ENCODE peak calls at places on chromosomes 3 and 15, in four cellular contexts. J is RWPE2; H is aorta; I is CD8-positive, alpha-beta T cell. V is an unnamed sample.

GRCh38 chr3:66372681-66373350 is 128.0 kb downstream of the LRIG1 start:
- ATAC-seq in J (peak; percentile 52), I (peak; percentile 83), H (no peak), V (no peak)

GRCh38 chr3:100270218-100270588 is 9.4 kb downstream of the TBC1D23 start:
- ATAC-seq in H (no peak), J (peak; percentile 56), I (no peak), V (no peak)

GRCh38 chr3:46959169-46959515 is 17.4 kb downstream of the CCDC12 start:
- ATAC-seq in I (peak; percentile 82), J (no peak), H (no peak), V (no peak)

GRCh38 chr3:105385868-105386508 is 19.3 kb downstream of the ALCAM start:
- ATAC-seq in I (no peak), J (no peak), H (no peak), V (no peak)

GRCh38 chr15:90099868-90100854 is 2.1 kb downstream of the IDH2 start:
- ATAC-seq in I (no peak), J (peak; percentile 33), H (no peak), V (peak; percentile 13)

GRCh38 chr3:37491343-37491742 is 317.0 kb upstream of the LRRFIP2 start:
- ATAC-seq in J (no peak), I (no peak), H (no peak), V (no peak)

GRCh38 chr15:58260911-58261267 is 122.7 kb downstream of the AQP9 start:
- ATAC-seq in I (no peak), H (no peak), J (peak; percentile 75), V (no peak)

GRCh38 chr3:30112904-30113484 is 493.4 kb upstream of the TGFBR2 start:
- ATAC-seq in I (no peak), J (no peak), H (no peak), V (peak; percentile 28)

GRCh38 chr3:8617921-8618320 is 26.7 kb downstream of the SSUH2 start:
- ATAC-seq in H (no peak), I (no peak), J (no peak), V (no peak)

GRCh38 chr3:177294221-177294620 is 96.9 kb upstream of the TBL1XR1 start:
- ATAC-seq in I (no peak), H (peak; percentile 92), J (peak; percentile 94), V (peak; percentile 79)

GRCh38 chr15:74954515-74954914 is 2.1 kb downstream of the RPP25 start:
- ATAC-seq in I (no peak), J (no peak), H (no peak), V (no peak)

GRCh38 chr3:42032693-42033349 is 58.3 kb upstream of the TRAK1 start:
- ATAC-seq in J (peak; percentile 33), I (no peak), H (peak; percentile 81), V (peak; percentile 94)

GRCh38 chr15:65081270-65081669 is 4.7 kb downstream of the KBTBD13 start:
- ATAC-seq in J (no peak), H (no peak), I (no peak), V (no peak)
- H3K27ac ChIP-seq in J (no peak overlapping the region), H (peak overlapping the region; percentile 62), I (no peak overlapping the region), V (peak overlapping the region; percentile 88)

DNA sequence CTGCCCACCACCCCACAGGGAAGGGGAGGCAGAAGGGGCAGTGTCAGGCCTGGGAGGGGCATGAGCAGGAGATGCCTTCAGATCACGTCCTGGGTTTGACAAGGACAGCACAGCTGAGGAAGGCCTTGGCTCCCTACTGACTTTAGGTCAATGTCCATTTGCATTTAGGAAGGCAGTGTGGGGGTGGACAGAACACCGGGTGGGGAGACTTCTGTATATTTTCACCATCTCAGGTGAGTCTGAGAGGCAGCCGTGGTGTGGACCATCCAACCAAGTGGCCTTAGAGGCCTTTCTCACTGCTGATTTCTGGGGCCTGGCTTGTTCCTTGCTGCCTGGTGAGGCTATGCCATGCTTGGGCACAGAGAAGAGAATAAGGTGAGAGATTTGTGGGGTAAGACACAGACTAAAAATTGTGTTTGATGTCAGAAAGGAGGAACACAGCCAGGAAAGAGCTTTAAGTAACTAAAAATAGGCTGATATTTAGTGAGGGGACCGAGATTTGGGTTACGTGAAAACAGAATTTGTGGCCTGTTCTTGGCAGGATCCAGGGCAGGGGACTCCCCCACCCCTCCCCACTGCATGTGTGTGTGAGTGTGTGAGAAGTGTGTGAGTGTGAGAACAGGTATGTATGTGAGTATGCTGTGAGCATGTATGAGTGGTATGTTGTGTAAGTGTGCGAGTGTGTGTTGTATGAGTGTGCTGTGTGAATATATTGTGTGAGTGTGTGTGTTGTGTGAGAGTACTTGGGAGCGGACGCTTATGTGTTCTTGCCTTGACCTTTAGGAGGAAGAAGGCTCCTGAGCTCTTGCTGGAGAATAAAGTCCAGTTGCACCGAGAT is 11.8 kb upstream of the PLA2G4E start:
- ATAC-seq in I (no peak), J (no peak), H (no peak), V (no peak)
- H3K27ac ChIP-seq in I (no peak overlapping the region), J (peak overlapping the region; percentile 84), H (no peak overlapping the region), V (no peak overlapping the region)

GRCh38 chr3:144770813-144771400 is 799.3 kb downstream of the DIPK2A start:
- ATAC-seq in H (no peak), I (no peak), J (peak; percentile 46), V (peak; percentile 55)

GRCh38 chr3:144771401-144771870 is 799.8 kb downstream of the DIPK2A start:
- ATAC-seq in H (no peak), I (no peak), J (no peak), V (no peak)

GRCh38 chr3:144770291-144770690 is 798.7 kb downstream of the DIPK2A start:
- ATAC-seq in I (no peak), H (no peak), J (no peak), V (no peak)

GRCh38 chr3:144773344-144773743 is 801.7 kb downstream of the DIPK2A start:
- ATAC-seq in I (no peak), J (no peak), H (no peak), V (no peak)

DNA sequence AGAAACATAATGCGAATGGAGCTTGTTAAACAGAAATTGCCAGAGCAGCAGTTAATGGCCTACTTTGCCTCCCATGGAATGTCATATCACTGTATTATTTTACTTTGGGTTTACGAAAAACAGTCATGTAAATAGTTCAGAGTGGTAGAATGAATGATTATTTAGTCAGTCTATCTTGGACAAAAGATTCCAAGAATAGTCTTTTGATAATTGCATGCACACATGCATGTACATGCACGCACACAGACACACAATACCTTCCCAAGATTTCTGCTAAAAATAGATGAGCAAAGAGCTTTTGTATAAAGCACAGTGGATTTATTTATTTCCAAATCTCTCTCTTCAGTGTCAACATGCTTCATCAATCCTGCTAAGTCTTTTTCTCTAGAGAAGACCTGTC is 800.7 kb downstream of the DIPK2A start:
- ATAC-seq in J (no peak), I (no peak), H (no peak), V (no peak)
- H3K27ac ChIP-seq in J (no peak overlapping the region), I (no peak overlapping the region), H (no peak overlapping the region), V (no peak overlapping the region)

GRCh38 chr15:33131880-33132279 is 62.6 kb downstream of the FMN1 start:
- ATAC-seq in J (peak; percentile 28), H (no peak), I (no peak), V (no peak)

GRCh38 chr15:33124275-33124674 is 70.2 kb downstream of the FMN1 start:
- ATAC-seq in I (no peak), J (no peak), H (no peak), V (no peak)

GRCh38 chr15:33125883-33126535 is 68.5 kb downstream of the FMN1 start:
- ATAC-seq in J (peak; percentile 2), H (no peak), I (no peak), V (no peak)

DNA sequence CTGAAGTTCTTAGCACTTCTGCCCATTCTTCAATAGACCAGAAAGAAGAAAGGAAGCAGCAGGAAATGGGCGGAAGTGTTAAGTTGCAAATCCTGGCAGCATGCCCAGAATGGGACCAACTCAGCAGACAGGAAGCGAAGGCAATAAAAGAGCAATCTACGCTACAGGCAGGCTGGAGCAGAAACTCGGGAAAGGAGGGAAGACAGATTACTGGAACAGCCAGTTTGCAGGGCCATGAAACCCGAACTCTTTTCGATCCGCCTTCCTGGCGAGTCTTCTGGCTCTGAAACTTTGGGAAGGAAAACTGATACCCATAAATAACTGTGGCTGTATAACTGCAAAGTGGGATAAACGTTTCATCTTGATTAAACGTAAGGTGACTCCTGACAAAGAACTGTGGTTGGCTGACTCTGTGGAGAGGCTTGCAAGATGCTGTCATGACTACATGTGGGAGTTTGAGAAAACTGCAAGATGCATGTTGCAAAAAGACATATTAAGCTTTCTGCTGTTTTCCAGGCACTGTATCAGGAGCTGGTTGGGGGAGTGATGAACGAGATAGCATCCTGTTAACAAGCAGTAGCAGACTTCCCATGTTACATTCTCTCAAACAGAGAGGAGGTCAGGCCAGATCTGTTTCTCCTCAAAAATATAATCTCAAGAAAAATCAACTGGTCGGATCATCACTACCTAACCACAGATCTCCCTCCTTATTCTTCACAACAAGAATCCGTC is 67.8 kb downstream of the FMN1 start:
- ATAC-seq in J (peak; percentile 96), H (peak; percentile 48), I (peak; percentile 31), V (peak; percentile 65)
- H3K27ac ChIP-seq in J (peak overlapping the region; percentile 61), H (no peak overlapping the region), I (no peak overlapping the region), V (no peak overlapping the region)

GRCh38 chr3:112000971-112001370 is 2.2 kb downstream of the TAGLN3 start:
- ATAC-seq in J (no peak), H (no peak), I (no peak), V (no peak)

GRCh38 chr3:112002458-112002971 is 3.8 kb downstream of the TAGLN3 start:
- ATAC-seq in H (no peak), J (peak; percentile 66), I (peak; percentile 36), V (no peak)

GRCh38 chr3:111998661-111999641 is at the start of gene TAGLN3:
- ATAC-seq in H (peak; percentile 34), J (peak; percentile 63), I (no peak), V (peak; percentile 56)

GRCh38 chr3:112001516-112001915 is 2.8 kb downstream of the TAGLN3 start:
- ATAC-seq in J (no peak), H (no peak), I (no peak), V (no peak)

DNA sequence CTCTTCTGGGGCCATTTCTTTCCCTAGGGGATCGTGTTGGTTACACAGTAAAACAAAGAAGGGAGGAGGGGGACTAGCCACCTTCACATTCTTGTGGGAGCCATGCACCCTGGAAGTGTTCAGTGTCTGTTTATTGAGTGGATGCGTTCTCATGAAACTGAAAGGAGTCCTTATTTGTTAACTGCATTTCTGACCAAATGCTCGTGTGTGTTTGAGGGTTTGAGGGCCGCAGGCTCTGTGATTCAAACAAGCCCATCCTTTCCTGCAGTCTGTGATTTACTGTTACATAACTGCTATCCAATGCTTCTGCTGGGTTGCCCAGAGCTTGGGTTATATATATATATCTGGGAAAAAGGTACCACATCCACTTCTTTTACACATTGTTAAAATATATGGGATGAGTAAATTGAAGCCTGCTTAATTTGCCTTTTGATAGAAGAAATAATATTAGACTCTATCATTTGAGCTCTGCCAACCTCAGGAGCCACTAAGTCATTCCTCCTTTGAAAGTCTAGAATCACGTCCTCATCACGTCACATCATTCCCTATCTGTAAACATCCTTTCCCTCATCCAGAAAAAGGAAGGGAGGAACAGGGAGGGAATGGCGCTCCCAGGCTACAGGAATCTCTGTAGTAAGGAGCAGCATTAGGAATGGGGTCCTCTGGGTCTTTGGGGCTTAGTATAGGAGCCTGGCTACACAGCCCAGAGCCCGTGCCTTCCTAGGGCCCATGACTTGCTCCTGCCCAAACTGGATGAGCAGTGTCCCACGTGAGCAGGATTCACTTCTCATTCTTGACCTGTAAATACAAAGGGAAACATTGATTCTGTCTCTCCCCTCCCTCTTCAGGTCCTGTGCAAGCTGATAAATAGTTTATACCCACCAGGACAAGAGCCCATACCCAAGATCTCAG is 1.5 kb downstream of the TAGLN3 start:
- ATAC-seq in J (no peak), I (no peak), H (no peak), V (no peak)
- H3K27ac ChIP-seq in J (no peak overlapping the region), I (no peak overlapping the region), H (no peak overlapping the region), V (no peak overlapping the region)